ENCODE peak calls at places on chromosomes 12 and 14, in six cellular contexts. C is hypothalamus, J is GM19239, S is anterior cingulate cortex, O is NCI-H2029, L is GM12892. V is an unnamed sample.

GRCh38 chr14:22225526-22226133 is 363.4 kb downstream of the DAD1 start:
- DNase-seq in C (no peak), L (no peak), O (no peak), S (no peak), J (no peak), V (no peak)

GRCh38 chr12:14716848-14717444 is 20.5 kb upstream of the GUCY2C start:
- DNase-seq in S (no peak), L (peak), J (peak), O (no peak), C (no peak), V (no peak)

GRCh38 chr14:92185559-92185958 is 63.8 kb downstream of the CPSF2 start:
- DNase-seq in S (no peak), J (no peak), O (no peak), C (no peak), L (no peak), V (no peak)

GRCh38 chr14:66974397-66975025 is 214.7 kb upstream of the GARIN2 start:
- DNase-seq in S (no peak), C (no peak), O (no peak), L (no peak), J (no peak), V (no peak)

GRCh38 chr14:103667671-103668070 is 38.7 kb downstream of the KLC1 start:
- DNase-seq in C (no peak), J (no peak), S (no peak), O (no peak), L (no peak), V (no peak)

GRCh38 chr14:50087350-50088116 is 28.8 kb downstream of the VCPKMT start:
- DNase-seq in C (no peak), J (no peak), S (no peak), O (no peak), L (no peak), V (no peak)

GRCh38 chr12:1811948-1812291 is 8.4 kb upstream of the LRTM2 start:
- DNase-seq in L (no peak), J (no peak), C (no peak), O (no peak), S (no peak), V (no peak)

GRCh38 chr12:1206118-1206734 is 215.2 kb downstream of the ERC1 start:
- DNase-seq in O (no peak), L (no peak), J (no peak), S (no peak), C (no peak), V (no peak)

GRCh38 chr12:101793401-101793800 is 37.4 kb downstream of the GNPTAB start:
- DNase-seq in L (no peak), J (no peak), O (no peak), S (no peak), C (no peak), V (no peak)

GRCh38 chr14:75286313-75286712 is 7.7 kb downstream of the FOS start:
- DNase-seq in S (no peak), L (no peak), J (no peak), O (no peak), C (no peak), V (peak)

GRCh38 chr12:132256646-132257045 is 72.7 kb downstream of the GALNT9 start:
- DNase-seq in O (no peak), C (no peak), L (no peak), J (no peak), S (no peak), V (no peak)

GRCh38 chr14:92646952-92647461 is 101.4 kb downstream of the LGMN start:
- DNase-seq in S (no peak), L (no peak), C (no peak), J (no peak), O (no peak), V (no peak)

GRCh38 chr12:113092478-113093408 is 36.2 kb downstream of the DTX1 start:
- DNase-seq in C (no peak), J (no peak), O (no peak), L (peak), S (no peak), V (peak)

GRCh38 chr12:59055204-59055839 is 135.0 kb upstream of the LRIG3 start:
- DNase-seq in J (no peak), O (no peak), L (no peak), C (no peak), S (no peak), V (no peak)

GRCh38 chr12:120126635-120127005 is 10.1 kb upstream of the RAB35 start:
- DNase-seq in S (no peak), O (no peak), L (no peak), J (no peak), C (no peak), V (peak)

GRCh38 chr12:67091678-67092077 is 177.5 kb upstream of the CAND1 start:
- DNase-seq in O (no peak), S (no peak), L (no peak), C (no peak), J (no peak), V (no peak)

GRCh38 chr14:100341301-100342031 is 18.3 kb downstream of the SLC25A47 start:
- DNase-seq in C (no peak), O (no peak), J (peak), S (no peak), L (no peak), V (peak)

GRCh38 chr14:30610719-30611388 is 11.3 kb upstream of the SCFD1 start:
- DNase-seq in O (peak), J (no peak), L (no peak), C (no peak), S (no peak), V (peak)

GRCh38 chr12:119179335-119180021 is 747 bp downstream of the HSPB8 start:
- DNase-seq in L (no peak), C (no peak), J (no peak), S (no peak), O (no peak), V (peak)

GRCh38 chr12:52672321-52672933 is 7.8 kb downstream of the KRT1 start:
- DNase-seq in S (no peak), L (no peak), O (no peak), C (no peak), J (no peak), V (no peak)

GRCh38 chr14:101476931-101477553 is 84.3 kb upstream of the DIO3 start:
- DNase-seq in J (no peak), O (peak), L (no peak), S (no peak), C (no peak), V (no peak)

V was measured in left cardiac atrium.